ENCODE peak calls at places on chromosome 9, in seven cellular contexts. One of them, this sample, is unnamed.

GRCh38 chr9:123511326-123511974 is 155.5 kb downstream of the CRB2 start:
- DNase-seq in neural crest cell: no peak
- DNase-seq in cardiac fibroblast: no peak
- DNase-seq in fibroblast of lung: no peak
- DNase-seq in AG10803: no peak
- DNase-seq in dorsolateral prefrontal cortex: no peak
- DNase-seq in suprapubic skin: no peak
- DNase-seq in this sample: no peak

GRCh38 chr9:128818839-128819715 is 777 bp downstream of the ENDOG start:
- DNase-seq in neural crest cell: peak; percentile 44
- DNase-seq in cardiac fibroblast: no peak
- DNase-seq in fibroblast of lung: no peak
- DNase-seq in AG10803: no peak
- DNase-seq in dorsolateral prefrontal cortex: peak; percentile 73
- DNase-seq in suprapubic skin: no peak
- DNase-seq in this sample: no peak

GRCh38 chr9:119836036-119836435 is 466.8 kb upstream of the BRINP1 start:
- DNase-seq in neural crest cell: no peak
- DNase-seq in cardiac fibroblast: no peak
- DNase-seq in fibroblast of lung: peak; percentile 8
- DNase-seq in AG10803: no peak
- DNase-seq in dorsolateral prefrontal cortex: no peak
- DNase-seq in suprapubic skin: no peak
- DNase-seq in this sample: no peak

GRCh38 chr9:10204276-10204675 is 408.5 kb downstream of the PTPRD start:
- DNase-seq in neural crest cell: no peak
- DNase-seq in cardiac fibroblast: no peak
- DNase-seq in fibroblast of lung: no peak
- DNase-seq in AG10803: no peak
- DNase-seq in dorsolateral prefrontal cortex: no peak
- DNase-seq in suprapubic skin: no peak
- DNase-seq in this sample: no peak

GRCh38 chr9:97596906-97597305 is 36.3 kb downstream of the TSTD2 start:
- DNase-seq in neural crest cell: no peak
- DNase-seq in cardiac fibroblast: no peak
- DNase-seq in fibroblast of lung: no peak
- DNase-seq in AG10803: no peak
- DNase-seq in dorsolateral prefrontal cortex: no peak
- DNase-seq in suprapubic skin: no peak
- DNase-seq in this sample: no peak

GRCh38 chr9:116074658-116075057 is 78.9 kb upstream of the PAPPA start:
- DNase-seq in neural crest cell: no peak
- DNase-seq in cardiac fibroblast: peak; percentile 87
- DNase-seq in fibroblast of lung: peak; percentile 77
- DNase-seq in AG10803: peak; percentile 43
- DNase-seq in dorsolateral prefrontal cortex: no peak
- DNase-seq in suprapubic skin: no peak
- DNase-seq in this sample: no peak

GRCh38 chr9:108675708-108676107 is 180.1 kb downstream of the ACTL7B start:
- DNase-seq in neural crest cell: no peak
- DNase-seq in cardiac fibroblast: no peak
- DNase-seq in fibroblast of lung: no peak
- DNase-seq in AG10803: no peak
- DNase-seq in dorsolateral prefrontal cortex: no peak
- DNase-seq in suprapubic skin: no peak
- DNase-seq in this sample: no peak

GRCh38 chr9:133527444-133527920 is 2.7 kb upstream of the MYMK start:
- DNase-seq in neural crest cell: no peak
- DNase-seq in cardiac fibroblast: no peak
- DNase-seq in fibroblast of lung: peak; percentile 13
- DNase-seq in AG10803: no peak
- DNase-seq in dorsolateral prefrontal cortex: peak; percentile 63
- DNase-seq in suprapubic skin: no peak
- DNase-seq in this sample: no peak

DNA sequence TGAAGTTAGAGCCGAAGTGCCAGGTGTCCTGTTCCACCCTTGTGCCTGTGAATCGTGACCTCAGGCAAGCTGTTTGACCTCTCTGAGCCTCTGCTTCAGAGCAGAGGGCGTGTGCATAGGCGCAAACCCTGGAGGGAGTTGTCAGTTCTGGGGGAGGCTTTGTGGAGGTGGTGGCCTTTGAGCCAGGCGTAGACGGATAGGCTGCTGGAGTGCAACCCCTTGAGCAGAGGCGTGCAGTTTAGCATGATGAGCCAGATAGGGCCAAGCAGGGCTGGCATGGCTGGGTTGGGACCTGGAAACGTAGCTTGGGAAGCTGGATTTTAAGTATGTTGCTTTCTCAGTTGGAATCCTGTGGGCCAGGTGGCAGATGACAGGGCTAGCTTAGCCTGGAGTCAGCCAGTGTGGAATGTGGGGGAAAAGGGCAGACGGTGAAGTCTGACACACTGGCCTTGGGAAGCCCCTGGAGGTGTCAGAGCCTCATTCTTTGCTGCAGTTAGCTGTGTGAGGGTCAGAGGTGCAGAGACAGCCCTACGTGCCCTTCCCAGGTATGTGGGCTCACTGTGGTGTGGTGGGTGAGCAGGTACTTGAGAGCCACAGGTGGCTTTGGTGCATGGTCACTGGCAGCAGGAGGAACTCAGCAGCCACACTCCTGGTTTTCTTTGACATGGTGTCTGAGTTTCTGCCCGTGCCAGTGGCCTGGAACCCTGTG is 93.4 kb downstream of the DAB2IP start:
- DNase-seq in neural crest cell: no peak
- DNase-seq in cardiac fibroblast: peak; percentile 45
- DNase-seq in fibroblast of lung: peak; percentile 75
- DNase-seq in AG10803: peak; percentile 49
- DNase-seq in dorsolateral prefrontal cortex: no peak
- DNase-seq in suprapubic skin: no peak
- DNase-seq in this sample: no peak
- TF ChIP-seq CTCF in neural crest cell: peak; percentile 5
- TF ChIP-seq CTCF in cardiac fibroblast: no peak
- TF ChIP-seq CTCF in fibroblast of lung: no peak
- TF ChIP-seq CTCF in AG10803: no peak
- TF ChIP-seq CTCF in dorsolateral prefrontal cortex: no peak
- TF ChIP-seq CTCF in suprapubic skin: no peak
- TF ChIP-seq CTCF in this sample: peak; percentile 3

GRCh38 chr9:73137286-73137899 is 14.3 kb upstream of the ANXA1 start:
- DNase-seq in neural crest cell: no peak
- DNase-seq in cardiac fibroblast: no peak
- DNase-seq in fibroblast of lung: peak; percentile 69
- DNase-seq in AG10803: no peak
- DNase-seq in dorsolateral prefrontal cortex: no peak
- DNase-seq in suprapubic skin: no peak
- DNase-seq in this sample: no peak
- TF ChIP-seq CTCF in neural crest cell: no peak
- TF ChIP-seq CTCF in cardiac fibroblast: no peak
- TF ChIP-seq CTCF in fibroblast of lung: no peak
- TF ChIP-seq CTCF in AG10803: no peak
- TF ChIP-seq CTCF in dorsolateral prefrontal cortex: no peak
- TF ChIP-seq CTCF in suprapubic skin: no peak
- TF ChIP-seq CTCF in this sample: no peak

DNA sequence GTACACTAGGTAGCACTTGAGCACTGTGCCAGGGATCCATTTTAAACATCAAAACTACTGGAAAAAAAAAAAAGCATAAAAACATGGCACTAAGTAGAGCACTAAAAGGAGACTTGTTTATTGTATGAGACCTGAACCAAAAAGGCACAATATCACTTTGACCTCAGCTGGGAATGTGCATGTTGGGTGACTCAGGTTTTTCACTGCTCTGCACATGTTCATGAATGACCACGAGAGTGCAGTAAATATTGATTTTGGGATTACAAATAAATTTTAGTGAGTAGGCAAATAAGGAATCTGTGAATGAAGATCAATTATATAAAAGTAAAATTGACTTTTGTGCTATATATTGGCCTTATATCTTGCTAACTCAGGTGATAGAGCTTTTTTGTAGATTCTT is 11.8 kb downstream of the RMI1 start:
- DNase-seq in neural crest cell: no peak
- DNase-seq in cardiac fibroblast: peak; percentile 39
- DNase-seq in fibroblast of lung: peak; percentile 7
- DNase-seq in AG10803: no peak
- DNase-seq in dorsolateral prefrontal cortex: no peak
- DNase-seq in suprapubic skin: no peak
- DNase-seq in this sample: no peak
- TF ChIP-seq CTCF in neural crest cell: no peak
- TF ChIP-seq CTCF in cardiac fibroblast: no peak
- TF ChIP-seq CTCF in fibroblast of lung: no peak
- TF ChIP-seq CTCF in AG10803: no peak
- TF ChIP-seq CTCF in dorsolateral prefrontal cortex: no peak
- TF ChIP-seq CTCF in suprapubic skin: no peak
- TF ChIP-seq CTCF in this sample: no peak

DNA sequence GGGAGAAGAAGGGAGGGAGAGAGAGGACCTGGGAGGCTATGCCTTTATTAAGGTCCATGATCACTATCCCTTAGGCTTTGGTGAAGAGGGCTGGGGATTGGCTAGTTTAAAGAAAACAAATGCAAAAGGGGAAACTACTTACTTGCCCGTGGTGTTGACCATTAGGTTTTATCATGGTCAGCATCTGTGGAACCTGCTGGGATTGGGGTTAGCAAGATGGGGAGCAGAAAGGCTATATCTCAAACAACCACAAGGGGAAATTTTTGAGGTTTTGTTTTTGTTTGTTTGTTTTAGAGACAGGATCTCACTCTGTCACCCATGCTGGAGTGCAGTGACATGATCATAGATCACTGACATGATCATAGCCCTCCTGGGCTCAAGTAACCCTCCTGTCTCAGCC is 9.0 kb upstream of the RAD23B start:
- DNase-seq in neural crest cell: no peak
- DNase-seq in cardiac fibroblast: no peak
- DNase-seq in fibroblast of lung: no peak
- DNase-seq in AG10803: no peak
- DNase-seq in dorsolateral prefrontal cortex: no peak
- DNase-seq in suprapubic skin: no peak
- DNase-seq in this sample: no peak
- TF ChIP-seq CTCF in neural crest cell: peak; percentile 30
- TF ChIP-seq CTCF in cardiac fibroblast: no peak
- TF ChIP-seq CTCF in fibroblast of lung: no peak
- TF ChIP-seq CTCF in AG10803: peak; percentile 28
- TF ChIP-seq CTCF in dorsolateral prefrontal cortex: no peak
- TF ChIP-seq CTCF in suprapubic skin: no peak
- TF ChIP-seq CTCF in this sample: peak; percentile 45

GRCh38 chr9:18142964-18143363 is 331.0 kb upstream of the ADAMTSL1 start:
- DNase-seq in neural crest cell: no peak
- DNase-seq in cardiac fibroblast: peak; percentile 10
- DNase-seq in fibroblast of lung: no peak
- DNase-seq in AG10803: no peak
- DNase-seq in dorsolateral prefrontal cortex: no peak
- DNase-seq in suprapubic skin: no peak
- DNase-seq in this sample: no peak
- TF ChIP-seq CTCF in neural crest cell: peak; percentile 35
- TF ChIP-seq CTCF in cardiac fibroblast: peak; percentile 10
- TF ChIP-seq CTCF in fibroblast of lung: peak; percentile 26
- TF ChIP-seq CTCF in AG10803: peak; percentile 35
- TF ChIP-seq CTCF in dorsolateral prefrontal cortex: no peak
- TF ChIP-seq CTCF in suprapubic skin: no peak
- TF ChIP-seq CTCF in this sample: peak; percentile 47

DNA sequence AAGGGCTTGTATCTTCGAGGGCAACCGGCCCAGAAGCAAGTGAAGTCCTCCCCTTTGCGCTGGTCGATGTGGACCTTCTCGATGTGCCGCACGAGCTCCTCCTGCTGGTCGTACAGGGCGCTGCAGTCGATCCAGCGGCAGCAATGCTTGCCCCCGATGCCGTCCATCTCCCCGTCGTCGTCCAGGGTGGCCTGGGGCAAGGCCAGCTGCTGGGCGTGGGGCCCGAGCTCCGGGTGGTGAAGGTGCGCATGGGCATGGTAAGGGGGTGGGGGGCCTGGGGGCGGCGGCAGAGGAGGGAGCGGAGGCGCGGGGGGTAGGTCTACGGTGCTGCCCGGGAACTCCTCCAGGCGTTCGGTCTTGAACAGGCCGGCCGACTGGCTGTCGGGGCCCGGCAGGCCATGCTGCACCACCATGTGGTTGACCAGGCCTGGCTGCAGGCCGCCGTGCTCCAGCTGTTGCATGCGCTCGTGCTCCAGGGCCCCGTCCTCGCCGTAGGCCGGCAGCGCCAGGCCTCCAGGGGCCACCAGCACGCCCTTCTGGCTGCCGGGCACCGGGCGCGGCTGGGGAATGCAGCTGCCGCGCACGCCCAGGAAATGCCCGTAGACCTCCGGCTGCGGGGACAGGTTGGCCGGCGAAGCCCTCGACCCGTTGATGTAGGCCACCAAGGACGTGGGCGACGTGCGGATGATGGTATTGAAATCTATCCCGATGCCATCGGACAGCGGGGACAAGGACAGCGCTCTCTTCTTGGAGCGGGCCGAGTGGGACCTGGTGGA is 181.8 kb downstream of the GLIS3 start:
- DNase-seq in neural crest cell: peak; percentile 4
- DNase-seq in cardiac fibroblast: no peak
- DNase-seq in fibroblast of lung: no peak
- DNase-seq in AG10803: no peak
- DNase-seq in dorsolateral prefrontal cortex: no peak
- DNase-seq in suprapubic skin: no peak
- DNase-seq in this sample: no peak
- TF ChIP-seq CTCF in neural crest cell: peak; percentile 39
- TF ChIP-seq CTCF in cardiac fibroblast: peak; percentile 47
- TF ChIP-seq CTCF in fibroblast of lung: peak; percentile 41
- TF ChIP-seq CTCF in AG10803: peak; percentile 27
- TF ChIP-seq CTCF in dorsolateral prefrontal cortex: peak; percentile 12
- TF ChIP-seq CTCF in suprapubic skin: peak; percentile 12
- TF ChIP-seq CTCF in this sample: peak; percentile 54

This sample was measured in type B pancreatic cell.